ENCODE peak calls at places on chromosomes 12 and 14, in nine cellular contexts. One of them, this sample, is unnamed.

GRCh38 chr14:74604896-74605295 is 7.1 kb downstream of the LTBP2 start:
- DNase-seq in posterior cingulate gyrus: no peak
- DNase-seq in pancreas: no peak
- DNase-seq in GM19239: no peak
- DNase-seq in heart right ventricle: no peak
- DNase-seq in frontal cortex: no peak
- DNase-seq in nucleus accumbens: no peak
- DNase-seq in stimulated activated CD4-positive, alpha-beta T cell treated with anti-CD3 and anti-CD28 coated beads, Interleukin-4, amount 100 ng/mL, for 48 hours: no peak
- DNase-seq in HS-5: no peak
- DNase-seq in this sample: no peak

GRCh38 chr12:79451988-79452387 is 238.8 kb downstream of the PAWR start:
- DNase-seq in posterior cingulate gyrus: peak; percentile 10
- DNase-seq in pancreas: peak; percentile 26
- DNase-seq in GM19239: no peak
- DNase-seq in heart right ventricle: peak; percentile 23
- DNase-seq in frontal cortex: no peak
- DNase-seq in nucleus accumbens: no peak
- DNase-seq in stimulated activated CD4-positive, alpha-beta T cell treated with anti-CD3 and anti-CD28 coated beads, Interleukin-4, amount 100 ng/mL, for 48 hours: no peak
- DNase-seq in HS-5: peak; percentile 88
- DNase-seq in this sample: peak; percentile 98

GRCh38 chr12:57273516-57273915 is 22.5 kb upstream of the STAC3 start:
- DNase-seq in posterior cingulate gyrus: no peak
- DNase-seq in pancreas: no peak
- DNase-seq in GM19239: no peak
- DNase-seq in heart right ventricle: no peak
- DNase-seq in frontal cortex: no peak
- DNase-seq in nucleus accumbens: no peak
- DNase-seq in stimulated activated CD4-positive, alpha-beta T cell treated with anti-CD3 and anti-CD28 coated beads, Interleukin-4, amount 100 ng/mL, for 48 hours: no peak
- DNase-seq in HS-5: no peak
- DNase-seq in this sample: no peak

GRCh38 chr12:19972325-19973288 is 395.7 kb upstream of the PDE3A start:
- DNase-seq in posterior cingulate gyrus: no peak
- DNase-seq in pancreas: no peak
- DNase-seq in GM19239: no peak
- DNase-seq in heart right ventricle: no peak
- DNase-seq in frontal cortex: no peak
- DNase-seq in nucleus accumbens: no peak
- DNase-seq in stimulated activated CD4-positive, alpha-beta T cell treated with anti-CD3 and anti-CD28 coated beads, Interleukin-4, amount 100 ng/mL, for 48 hours: no peak
- DNase-seq in HS-5: no peak
- DNase-seq in this sample: peak; percentile 16

GRCh38 chr12:123816896-123817537 is 54.9 kb downstream of the DNAH10 start:
- DNase-seq in posterior cingulate gyrus: no peak
- DNase-seq in pancreas: no peak
- DNase-seq in GM19239: no peak
- DNase-seq in heart right ventricle: no peak
- DNase-seq in frontal cortex: no peak
- DNase-seq in nucleus accumbens: no peak
- DNase-seq in stimulated activated CD4-positive, alpha-beta T cell treated with anti-CD3 and anti-CD28 coated beads, Interleukin-4, amount 100 ng/mL, for 48 hours: no peak
- DNase-seq in HS-5: no peak
- DNase-seq in this sample: no peak

GRCh38 chr12:4828176-4828575 is 81.5 kb upstream of the KCNA1 start:
- DNase-seq in posterior cingulate gyrus: no peak
- DNase-seq in pancreas: no peak
- DNase-seq in GM19239: no peak
- DNase-seq in heart right ventricle: no peak
- DNase-seq in frontal cortex: no peak
- DNase-seq in nucleus accumbens: no peak
- DNase-seq in stimulated activated CD4-positive, alpha-beta T cell treated with anti-CD3 and anti-CD28 coated beads, Interleukin-4, amount 100 ng/mL, for 48 hours: no peak
- DNase-seq in HS-5: no peak
- DNase-seq in this sample: no peak

GRCh38 chr14:42112108-42112507 is 505.4 kb downstream of the LRFN5 start:
- DNase-seq in posterior cingulate gyrus: no peak
- DNase-seq in pancreas: no peak
- DNase-seq in GM19239: no peak
- DNase-seq in heart right ventricle: no peak
- DNase-seq in frontal cortex: no peak
- DNase-seq in nucleus accumbens: no peak
- DNase-seq in stimulated activated CD4-positive, alpha-beta T cell treated with anti-CD3 and anti-CD28 coated beads, Interleukin-4, amount 100 ng/mL, for 48 hours: no peak
- DNase-seq in HS-5: no peak
- DNase-seq in this sample: no peak

GRCh38 chr12:109763201-109763841 is 49.7 kb downstream of the FAM222A start:
- DNase-seq in posterior cingulate gyrus: no peak
- DNase-seq in pancreas: peak; percentile 3
- DNase-seq in GM19239: no peak
- DNase-seq in heart right ventricle: no peak
- DNase-seq in frontal cortex: no peak
- DNase-seq in nucleus accumbens: no peak
- DNase-seq in stimulated activated CD4-positive, alpha-beta T cell treated with anti-CD3 and anti-CD28 coated beads, Interleukin-4, amount 100 ng/mL, for 48 hours: no peak
- DNase-seq in HS-5: peak; percentile 13
- DNase-seq in this sample: peak; percentile 74

GRCh38 chr14:23559010-23559920 is 3.2 kb downstream of the THTPA start:
- DNase-seq in posterior cingulate gyrus: no peak
- DNase-seq in pancreas: peak; percentile 47
- DNase-seq in GM19239: no peak
- DNase-seq in heart right ventricle: no peak
- DNase-seq in frontal cortex: no peak
- DNase-seq in nucleus accumbens: peak; percentile 40
- DNase-seq in stimulated activated CD4-positive, alpha-beta T cell treated with anti-CD3 and anti-CD28 coated beads, Interleukin-4, amount 100 ng/mL, for 48 hours: peak; percentile 73
- DNase-seq in HS-5: no peak
- DNase-seq in this sample: peak; percentile 26

GRCh38 chr14:101925152-101925551 is 39.2 kb upstream of the DYNC1H1 start:
- DNase-seq in posterior cingulate gyrus: no peak
- DNase-seq in pancreas: no peak
- DNase-seq in GM19239: no peak
- DNase-seq in heart right ventricle: no peak
- DNase-seq in frontal cortex: no peak
- DNase-seq in nucleus accumbens: no peak
- DNase-seq in stimulated activated CD4-positive, alpha-beta T cell treated with anti-CD3 and anti-CD28 coated beads, Interleukin-4, amount 100 ng/mL, for 48 hours: no peak
- DNase-seq in HS-5: no peak
- DNase-seq in this sample: no peak

GRCh38 chr12:54604436-54604835 is 16.0 kb upstream of the PPP1R1A start:
- DNase-seq in posterior cingulate gyrus: no peak
- DNase-seq in pancreas: no peak
- DNase-seq in GM19239: no peak
- DNase-seq in heart right ventricle: no peak
- DNase-seq in frontal cortex: no peak
- DNase-seq in nucleus accumbens: no peak
- DNase-seq in stimulated activated CD4-positive, alpha-beta T cell treated with anti-CD3 and anti-CD28 coated beads, Interleukin-4, amount 100 ng/mL, for 48 hours: no peak
- DNase-seq in HS-5: no peak
- DNase-seq in this sample: no peak

GRCh38 chr14:72169521-72169920 is 237.3 kb downstream of the RGS6 start:
- DNase-seq in posterior cingulate gyrus: no peak
- DNase-seq in pancreas: no peak
- DNase-seq in GM19239: peak; percentile 3
- DNase-seq in heart right ventricle: no peak
- DNase-seq in frontal cortex: no peak
- DNase-seq in nucleus accumbens: no peak
- DNase-seq in stimulated activated CD4-positive, alpha-beta T cell treated with anti-CD3 and anti-CD28 coated beads, Interleukin-4, amount 100 ng/mL, for 48 hours: no peak
- DNase-seq in HS-5: no peak
- DNase-seq in this sample: no peak

GRCh38 chr12:62484234-62484633 is 17.6 kb downstream of the MON2 start:
- DNase-seq in posterior cingulate gyrus: no peak
- DNase-seq in pancreas: no peak
- DNase-seq in GM19239: no peak
- DNase-seq in heart right ventricle: no peak
- DNase-seq in frontal cortex: no peak
- DNase-seq in nucleus accumbens: no peak
- DNase-seq in stimulated activated CD4-positive, alpha-beta T cell treated with anti-CD3 and anti-CD28 coated beads, Interleukin-4, amount 100 ng/mL, for 48 hours: no peak
- DNase-seq in HS-5: no peak
- DNase-seq in this sample: peak; percentile 38

GRCh38 chr12:93466625-93467350 is 526 bp upstream of the MRPL42 start:
- DNase-seq in posterior cingulate gyrus: no peak
- DNase-seq in pancreas: peak; percentile 24
- DNase-seq in GM19239: no peak
- DNase-seq in heart right ventricle: peak; percentile 15
- DNase-seq in frontal cortex: no peak
- DNase-seq in nucleus accumbens: peak; percentile 1
- DNase-seq in stimulated activated CD4-positive, alpha-beta T cell treated with anti-CD3 and anti-CD28 coated beads, Interleukin-4, amount 100 ng/mL, for 48 hours: no peak
- DNase-seq in HS-5: no peak
- DNase-seq in this sample: no peak

GRCh38 chr14:61662001-61662400 is 33.3 kb upstream of the HIF1A start:
- DNase-seq in posterior cingulate gyrus: no peak
- DNase-seq in pancreas: no peak
- DNase-seq in GM19239: no peak
- DNase-seq in heart right ventricle: no peak
- DNase-seq in frontal cortex: no peak
- DNase-seq in nucleus accumbens: no peak
- DNase-seq in stimulated activated CD4-positive, alpha-beta T cell treated with anti-CD3 and anti-CD28 coated beads, Interleukin-4, amount 100 ng/mL, for 48 hours: no peak
- DNase-seq in HS-5: no peak
- DNase-seq in this sample: no peak

GRCh38 chr12:100908501-100908900 is 113.9 kb downstream of the ANO4 start:
- DNase-seq in posterior cingulate gyrus: no peak
- DNase-seq in pancreas: no peak
- DNase-seq in GM19239: no peak
- DNase-seq in heart right ventricle: no peak
- DNase-seq in frontal cortex: no peak
- DNase-seq in nucleus accumbens: no peak
- DNase-seq in stimulated activated CD4-positive, alpha-beta T cell treated with anti-CD3 and anti-CD28 coated beads, Interleukin-4, amount 100 ng/mL, for 48 hours: no peak
- DNase-seq in HS-5: peak; percentile 50
- DNase-seq in this sample: peak; percentile 68

GRCh38 chr12:52434760-52435530 is 774 bp upstream of the KRT75 start:
- DNase-seq in posterior cingulate gyrus: no peak
- DNase-seq in pancreas: no peak
- DNase-seq in GM19239: no peak
- DNase-seq in heart right ventricle: no peak
- DNase-seq in frontal cortex: no peak
- DNase-seq in nucleus accumbens: no peak
- DNase-seq in stimulated activated CD4-positive, alpha-beta T cell treated with anti-CD3 and anti-CD28 coated beads, Interleukin-4, amount 100 ng/mL, for 48 hours: no peak
- DNase-seq in HS-5: no peak
- DNase-seq in this sample: peak; percentile 19

GRCh38 chr14:56630707-56631106 is 51.1 kb downstream of the TMEM260 start:
- DNase-seq in posterior cingulate gyrus: no peak
- DNase-seq in pancreas: no peak
- DNase-seq in GM19239: no peak
- DNase-seq in heart right ventricle: no peak
- DNase-seq in frontal cortex: no peak
- DNase-seq in nucleus accumbens: no peak
- DNase-seq in stimulated activated CD4-positive, alpha-beta T cell treated with anti-CD3 and anti-CD28 coated beads, Interleukin-4, amount 100 ng/mL, for 48 hours: no peak
- DNase-seq in HS-5: no peak
- DNase-seq in this sample: no peak

GRCh38 chr12:98352835-98353234 is 162.6 kb upstream of the TMPO start:
- DNase-seq in posterior cingulate gyrus: no peak
- DNase-seq in pancreas: no peak
- DNase-seq in GM19239: no peak
- DNase-seq in heart right ventricle: no peak
- DNase-seq in frontal cortex: no peak
- DNase-seq in nucleus accumbens: no peak
- DNase-seq in stimulated activated CD4-positive, alpha-beta T cell treated with anti-CD3 and anti-CD28 coated beads, Interleukin-4, amount 100 ng/mL, for 48 hours: no peak
- DNase-seq in HS-5: no peak
- DNase-seq in this sample: peak; percentile 29

This sample was measured in renal cortical epithelial cell.